ENCODE peak calls at places on chromosomes 13 and 19, in seven cellular contexts. B, W, P, X, F, D and S are unnamed samples.

GRCh38 chr19:18023596-18024212 is 15.7 kb downstream of the ARRDC2 start:
- DNase-seq in W (no peak), X (no peak), D (no peak), F (no peak), P (no peak), B (no peak), S (no peak)

GRCh38 chr19:33052352-33052972 is 12.2 kb downstream of the RHPN2 start:
- DNase-seq in D (no peak), F (peak; percentile 60), W (no peak), X (no peak), P (no peak), B (no peak), S (no peak)

GRCh38 chr13:88074794-88075509 is 403.8 kb downstream of the SLITRK5 start:
- DNase-seq in X (no peak), F (no peak), B (no peak), D (no peak), P (no peak), W (no peak), S (no peak)

GRCh38 chr13:103022328-103022727 is 43.9 kb downstream of the SLC10A2 start:
- DNase-seq in F (no peak), D (no peak), W (no peak), B (no peak), X (no peak), P (no peak), S (no peak)

GRCh38 chr19:48553676-48554384 is 1.9 kb downstream of the SULT2B1 start:
- DNase-seq in P (peak; percentile 83), X (no peak), D (no peak), W (no peak), F (peak; percentile 69), B (peak; percentile 67), S (no peak)

GRCh38 chr19:10543059-10543419 is 665 bp upstream of the ATG4D start:
- DNase-seq in X (no peak), P (no peak), D (no peak), W (no peak), F (no peak), B (no peak), S (no peak)

GRCh38 chr13:66159526-66159925 is 1070.6 kb downstream of the PCDH9 start:
- DNase-seq in P (no peak), B (no peak), X (no peak), D (no peak), F (no peak), W (no peak), S (no peak)

GRCh38 chr13:39506559-39507390 is 96.2 kb downstream of the LHFPL6 start:
- DNase-seq in W (no peak), B (no peak), F (no peak), X (no peak), P (no peak), D (no peak), S (no peak)

GRCh38 chr19:8615022-8615421 is 4.5 kb upstream of the ADAMTS10 start:
- DNase-seq in W (no peak), X (no peak), F (no peak), B (no peak), D (no peak), P (no peak), S (no peak)

GRCh38 chr19:46786236-46787039 is 2.0 kb downstream of the SLC1A5 start:
- DNase-seq in W (no peak), D (peak; percentile 61), B (peak; percentile 86), X (no peak), P (peak; percentile 97), F (peak; percentile 68), S (no peak)

GRCh38 chr13:25943666-25944065 is 108.2 kb downstream of the SHISA2 start:
- DNase-seq in X (no peak), D (no peak), B (no peak), W (no peak), F (peak; percentile 5), P (no peak), S (no peak)

GRCh38 chr19:31149306-31149975 is 199.8 kb downstream of the TSHZ3 start:
- DNase-seq in W (no peak), P (no peak), X (no peak), B (no peak), D (no peak), F (no peak), S (no peak)

GRCh38 chr19:43469160-43469480 is 3.7 kb upstream of the LYPD3 start:
- DNase-seq in B (no peak), F (peak; percentile 46), X (no peak), P (no peak), D (no peak), W (no peak), S (no peak)

GRCh38 chr19:50500060-50500752 is 10.8 kb downstream of the JOSD2 start:
- DNase-seq in F (no peak), X (no peak), P (peak; percentile 78), B (peak; percentile 84), W (no peak), D (peak; percentile 74), S (no peak)
- TF ChIP-seq YY1 in F (no peak), X (no peak), P (no peak), B (no peak), W (no peak), D (no peak), S (no peak)

GRCh38 chr13:110259651-110260050 is 47.3 kb downstream of the COL4A1 start:
- DNase-seq in X (no peak), F (no peak), P (no peak), D (no peak), W (no peak), B (no peak), S (no peak)
- H3K4me1 ChIP-seq in X (no peaks in the 10 kb centered on the region), F (peaks cover 13% of the 10 kb centered on the region), P (no peaks in the 10 kb centered on the region), D (peaks cover 5% of the 10 kb centered on the region), W (peaks cover 7% of the 10 kb centered on the region), B (peaks cover 44% of the 10 kb centered on the region), S (no peaks in the 10 kb centered on the region)

GRCh38 chr19:15424121-15424520 is 5.3 kb upstream of the AKAP8L start:
- DNase-seq in W (no peak), B (no peak), D (no peak), F (no peak), X (no peak), P (no peak), S (no peak)
- H3K36me3 ChIP-seq in W (peaks cover 16% of the 10 kb centered on the region), B (peaks cover 63% of the 10 kb centered on the region), D (peaks cover 44% of the 10 kb centered on the region), F (peaks cover 42% of the 10 kb centered on the region), X (peaks cover 14% of the 10 kb centered on the region), P (peaks cover 67% of the 10 kb centered on the region), S (peaks cover 80% of the 10 kb centered on the region)

GRCh38 chr19:39827216-39827615 is 6.7 kb downstream of the DYRK1B start:
- DNase-seq in D (no peak), X (no peak), P (no peak), F (no peak), W (no peak), B (no peak), S (no peak)

GRCh38 chr19:39829702-39830275 is 4.2 kb downstream of the DYRK1B start:
- DNase-seq in P (no peak), X (no peak), F (no peak), D (no peak), B (no peak), W (no peak), S (no peak)

GRCh38 chr19:39826311-39826945 is 7.5 kb downstream of the DYRK1B start:
- DNase-seq in X (no peak), B (no peak), F (no peak), W (no peak), P (no peak), D (no peak), S (no peak)

GRCh38 chr19:39828634-39829032 is 5.3 kb downstream of the DYRK1B start:
- DNase-seq in F (no peak), B (no peak), X (no peak), D (no peak), W (no peak), P (no peak), S (no peak)

DNA sequence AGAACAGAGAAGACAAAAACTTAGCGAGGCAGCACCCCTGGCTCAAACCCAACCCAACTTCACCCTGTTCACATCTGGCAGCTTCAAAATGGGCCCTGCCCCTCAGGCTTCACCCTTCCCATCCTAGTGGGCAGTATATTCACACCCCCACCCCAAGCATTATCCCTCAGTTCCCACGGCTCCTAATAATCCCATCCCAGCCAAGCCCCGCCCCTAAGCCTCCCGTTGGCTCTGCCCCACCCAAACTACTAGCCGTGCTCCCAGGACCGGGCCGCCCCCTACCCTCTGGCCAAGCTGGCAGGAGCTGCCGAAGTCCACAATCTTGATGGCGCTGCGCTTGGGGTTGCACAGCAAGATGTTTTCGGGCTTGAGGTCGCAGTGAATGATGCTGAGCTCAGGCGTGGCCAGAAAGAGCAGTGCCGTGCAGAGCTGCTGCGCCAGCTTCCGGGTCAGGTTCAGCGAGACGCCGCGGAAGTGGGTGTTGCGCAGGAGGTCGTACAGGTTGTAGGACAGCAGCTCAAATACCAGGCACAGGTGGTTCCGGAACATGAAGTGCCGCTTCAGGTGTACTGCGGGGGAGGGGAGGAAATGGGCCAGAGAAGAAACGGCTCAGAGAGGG is 5.8 kb downstream of the DYRK1B start:
- DNase-seq in X (no peak), W (no peak), B (no peak), P (no peak), D (no peak), F (no peak), S (no peak)
- TF ChIP-seq YY1 in X (no peak), W (no peak), B (no peak), P (no peak), D (no peak), F (no peak), S (no peak)

GRCh38 chr13:110343241-110343865 is 36.3 kb downstream of the COL4A2 start:
- DNase-seq in B (no peak), F (no peak), X (no peak), D (no peak), P (no peak), W (peak; percentile 15), S (no peak)
- H3K4me1 ChIP-seq in B (peaks cover 29% of the 10 kb centered on the region), F (no peaks in the 10 kb centered on the region), X (peaks cover 5% of the 10 kb centered on the region), D (peaks cover 20% of the 10 kb centered on the region), P (no peaks in the 10 kb centered on the region), W (peaks cover 37% of the 10 kb centered on the region), S (peaks cover 5% of the 10 kb centered on the region)